ENCODE peak calls at places on chromosomes 16 and 17, in nine cellular contexts. X is ascending aorta, C is tibial nerve, N is NB4, K is Calu3, M is endothelial cell, F is AG10803, Z is AG09319, S is heart left ventricle. A is an unnamed sample.
A peak's percentile ranks its signal among the peaks of the same experiment; 100 is the strongest.

GRCh38 chr17:3937359-3937758 is 21.1 kb upstream of the P2RX1 start:
- DNase-seq in X (no peak), C (no peak), N (no peak), K (no peak), M (no peak), F (no peak), Z (no peak), S (no peak), A (no peak)

GRCh38 chr16:10729649-10730048 is 14.0 kb upstream of the NUBP1 start:
- DNase-seq in X (no peak), C (no peak), N (no peak), K (peak; percentile 70), M (no peak), F (peak; percentile 51), Z (peak; percentile 8), S (no peak), A (no peak)

GRCh38 chr16:68382296-68382718 is 66.0 kb downstream of the SMPD3 start:
- DNase-seq in X (no peak), C (no peak), N (peak; percentile 57), K (peak; percentile 23), M (peak; percentile 29), F (no peak), Z (no peak), S (no peak), A (no peak)

GRCh38 chr16:71376465-71377157 is 18.1 kb downstream of the CALB2 start:
- DNase-seq in X (no peak), C (no peak), N (no peak), K (no peak), M (no peak), F (no peak), Z (no peak), S (no peak), A (no peak)

GRCh38 chr17:65027305-65027704 is 29.2 kb downstream of the GNA13 start:
- DNase-seq in X (no peak), C (no peak), N (peak; percentile 70), K (peak; percentile 57), M (peak; percentile 33), F (peak; percentile 48), Z (no peak), S (no peak), A (no peak)

GRCh38 chr16:79182618-79183017 is 417.9 kb downstream of the MAF start:
- DNase-seq in X (no peak), C (no peak), N (no peak), K (no peak), M (no peak), F (no peak), Z (no peak), S (no peak), A (no peak)

GRCh38 chr17:39920218-39921210 is 2.1 kb upstream of the GSDMB start:
- DNase-seq in X (no peak), C (no peak), N (peak; percentile 39), K (peak; percentile 86), M (no peak), F (no peak), Z (no peak), S (no peak), A (no peak)

GRCh38 chr17:60293580-60294335 is 98.2 kb downstream of the USP32 start:
- DNase-seq in X (no peak), C (no peak), N (no peak), K (no peak), M (no peak), F (no peak), Z (no peak), S (no peak), A (no peak)

GRCh38 chr17:39738568-39738901 is 797 bp downstream of the GRB7 start:
- DNase-seq in X (no peak), C (no peak), N (no peak), K (peak; percentile 100), M (no peak), F (no peak), Z (no peak), S (no peak), A (no peak)

GRCh38 chr16:4894276-4895150 is 42.4 kb downstream of the PPL start:
- DNase-seq in X (no peak), C (no peak), N (no peak), K (no peak), M (no peak), F (no peak), Z (no peak), S (no peak), A (no peak)

GRCh38 chr16:12362482-12363458 is 386.2 kb downstream of the SNX29 start:
- DNase-seq in X (no peak), C (peak; percentile 9), N (no peak), K (no peak), M (no peak), F (peak; percentile 60), Z (no peak), S (peak; percentile 63), A (no peak)

GRCh38 chr17:77325826-77326581 is 185.2 kb downstream of the SEC14L1 start:
- DNase-seq in X (no peak), C (no peak), N (no peak), K (no peak), M (no peak), F (peak; percentile 29), Z (no peak), S (peak; percentile 24), A (peak; percentile 51)

GRCh38 chr16:88347656-88348376 is 34.9 kb upstream of the ZNF469 start:
- DNase-seq in X (no peak), C (no peak), N (peak; percentile 39), K (no peak), M (no peak), F (no peak), Z (no peak), S (no peak), A (no peak)

GRCh38 chr16:75024182-75024581 is 25.4 kb downstream of the ZNRF1 start:
- DNase-seq in X (no peak), C (no peak), N (no peak), K (no peak), M (no peak), F (no peak), Z (no peak), S (no peak), A (no peak)

GRCh38 chr16:75024591-75024990 is 25.8 kb downstream of the ZNRF1 start:
- DNase-seq in X (no peak), C (no peak), N (peak; percentile 47), K (no peak), M (no peak), F (no peak), Z (no peak), S (no peak), A (no peak)

GRCh38 chr16:75027520-75028300 is 28.9 kb downstream of the ZNRF1 start:
- DNase-seq in X (no peak), C (no peak), N (no peak), K (no peak), M (no peak), F (no peak), Z (no peak), S (no peak), A (no peak)

GRCh38 chr16:75026892-75027391 is 28.1 kb downstream of the ZNRF1 start:
- DNase-seq in X (no peak), C (no peak), N (no peak), K (no peak), M (no peak), F (no peak), Z (no peak), S (no peak), A (no peak)

DNA sequence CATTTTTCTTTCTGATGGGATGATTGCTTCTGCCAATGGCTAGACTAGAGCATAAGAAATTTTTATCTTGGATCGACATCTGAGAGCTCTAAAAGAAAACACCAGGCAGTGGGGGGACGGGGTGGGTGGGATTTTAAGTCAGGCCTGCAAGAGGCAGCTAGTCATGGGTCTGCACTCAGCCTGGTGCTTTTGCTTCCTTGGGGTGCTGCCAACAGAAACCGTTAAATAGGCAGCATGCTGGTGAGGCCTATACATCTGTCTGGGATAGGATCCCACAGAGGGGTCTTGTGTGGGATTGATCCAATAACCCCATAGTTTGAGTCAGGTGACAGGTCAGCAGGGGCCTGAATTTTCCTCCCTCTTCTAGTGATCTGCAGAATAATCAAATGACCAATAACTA is 26.9 kb downstream of the ZNRF1 start:
- DNase-seq in X (no peak), C (no peak), N (no peak), K (no peak), M (no peak), F (no peak), Z (no peak), S (no peak), A (no peak)
- TF ChIP-seq CTCF in X (no peak), C (no peak), N (no peak), K (no peak), M (no peak), F (no peak), Z (no peak), S (no peak), A (no peak)

DNA sequence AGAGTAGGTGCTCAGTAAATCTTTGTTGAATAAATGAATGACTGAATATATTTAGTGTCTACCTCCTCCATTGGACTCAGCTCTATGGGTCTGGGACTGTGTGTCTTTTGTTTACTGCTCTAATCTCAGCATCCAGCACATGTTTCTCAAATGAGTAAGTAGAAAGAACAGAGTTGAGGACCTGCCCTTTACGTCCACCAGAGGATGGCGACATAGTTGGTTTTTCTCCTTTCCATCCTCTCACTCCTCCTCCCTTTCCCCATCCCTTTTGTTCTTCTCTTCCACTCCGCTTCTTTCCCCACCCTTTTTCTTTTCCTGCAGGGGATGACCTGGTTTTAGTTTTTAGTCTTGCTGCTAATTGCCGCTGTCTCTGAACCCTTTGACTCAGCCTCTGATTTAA is 12.1 kb upstream of the CHP2 start:
- DNase-seq in X (no peak), C (no peak), N (no peak), K (no peak), M (no peak), F (no peak), Z (no peak), S (no peak), A (no peak)
- TF ChIP-seq CTCF in X (no peak), C (no peak), N (no peak), K (no peak), M (no peak), F (no peak), Z (no peak), S (no peak), A (no peak)

GRCh38 chr16:743794-744500 is 3.1 kb upstream of the CIAO3 start:
- DNase-seq in X (no peak), C (no peak), N (no peak), K (no peak), M (no peak), F (no peak), Z (no peak), S (no peak), A (no peak)
- TF ChIP-seq CTCF in X (no peak), C (no peak), N (peak; percentile 20), K (peak; percentile 14), M (peak; percentile 42), F (no peak), Z (no peak), S (no peak), A (peak; percentile 54)

GRCh38 chr17:76157759-76158158 is 16.7 kb upstream of the FOXJ1 start:
- DNase-seq in X (no peak), C (no peak), N (no peak), K (no peak), M (no peak), F (no peak), Z (no peak), S (no peak), A (no peak)
- TF ChIP-seq CTCF in X (no peak), C (no peak), N (no peak), K (no peak), M (no peak), F (no peak), Z (no peak), S (no peak), A (no peak)

A was measured in type B pancreatic cell.